ENCODE peak calls at places on chromosomes 6 and 20, in eight cellular contexts. X is cardiac muscle cell; W is spleen; S is CD8-positive, alpha-beta memory T cell; U is right cardiac atrium; H is keratinocyte; Y is heart right ventricle; F is IMR-90. V is an unnamed sample.

GRCh38 chr6:33160728-33161323 is 31.4 kb downstream of the COL11A2 start:
- DNase-seq in Y (peak), X (no peak), S (no peak), U (peak), H (peak), W (no peak), F (peak), V (peak)

GRCh38 chr6:139762587-139763031 is 388.2 kb upstream of the CITED2 start:
- DNase-seq in F (peak), Y (no peak), W (no peak), U (no peak), X (no peak), S (no peak), H (no peak), V (no peak)

GRCh38 chr20:651713-652610 is 1.0 kb downstream of the SRXN1 start:
- DNase-seq in W (no peak), U (no peak), X (peak), Y (no peak), H (no peak), S (no peak), F (no peak), V (no peak)

GRCh38 chr6:17418281-17419188 is 25.1 kb downstream of the CAP2 start:
- DNase-seq in W (no peak), U (no peak), H (peak), X (peak), F (peak), Y (no peak), S (no peak), V (peak)

GRCh38 chr6:25389501-25389900 is 110.3 kb downstream of the CARMIL1 start:
- DNase-seq in X (no peak), S (no peak), W (no peak), H (peak), Y (no peak), U (no peak), F (no peak), V (no peak)

GRCh38 chr20:34037767-34038166 is 44.1 kb downstream of the RALY start:
- DNase-seq in W (no peak), Y (no peak), U (peak), F (peak), S (no peak), H (no peak), X (no peak), V (no peak)

GRCh38 chr6:46221221-46221793 is 50.5 kb upstream of the ENPP5 start:
- DNase-seq in F (peak), X (peak), S (no peak), Y (no peak), H (no peak), W (no peak), U (no peak), V (no peak)

GRCh38 chr6:163338671-163339405 is 75.7 kb upstream of the QKI start:
- DNase-seq in Y (no peak), F (peak), U (no peak), S (no peak), H (no peak), W (no peak), X (peak), V (no peak)

GRCh38 chr20:13220194-13220856 is 749 bp upstream of the ISM1 start:
- DNase-seq in Y (peak), S (no peak), U (peak), W (peak), H (no peak), F (peak), X (peak), V (peak)

GRCh38 chr20:34175072-34175471 is 63.0 kb upstream of the EIF2S2 start:
- DNase-seq in W (no peak), H (no peak), S (no peak), Y (no peak), F (no peak), X (no peak), U (no peak), V (no peak)

GRCh38 chr20:14334306-14334930 is 3.0 kb downstream of the FLRT3 start:
- DNase-seq in X (peak), H (no peak), W (no peak), F (peak), S (no peak), U (peak), Y (no peak), V (no peak)

GRCh38 chr6:166598441-166599138 is 12.1 kb upstream of the RAMACL start:
- DNase-seq in W (no peak), S (no peak), F (peak), X (no peak), Y (no peak), H (no peak), U (peak), V (peak)

GRCh38 chr20:59831024-59831900 is 102.2 kb downstream of the SYCP2 start:
- DNase-seq in X (no peak), S (no peak), Y (no peak), F (no peak), U (no peak), H (peak), W (peak), V (no peak)

GRCh38 chr6:45075246-45075645 is 252.9 kb upstream of the RUNX2 start:
- DNase-seq in S (no peak), Y (no peak), X (no peak), F (peak), H (peak), U (no peak), W (no peak), V (no peak)

GRCh38 chr6:29563435-29563834 is 3.9 kb upstream of the UBD start:
- DNase-seq in X (no peak), Y (no peak), H (no peak), F (no peak), W (no peak), S (no peak), U (no peak), V (no peak)

GRCh38 chr6:25959890-25960531 is 2.6 kb upstream of the TRIM38 start:
- DNase-seq in H (no peak), W (no peak), Y (no peak), S (no peak), X (no peak), U (no peak), F (peak), V (no peak)

GRCh38 chr20:40961686-40962640 is 66.7 kb upstream of the TOP1 start:
- DNase-seq in W (no peak), U (no peak), X (no peak), Y (no peak), F (peak), S (no peak), H (peak), V (no peak)

GRCh38 chr20:2778602-2779321 is 21.7 kb downstream of the CPXM1 start:
- DNase-seq in X (no peak), U (no peak), Y (no peak), S (no peak), W (no peak), H (no peak), F (no peak), V (no peak)

GRCh38 chr6:42423244-42423643 is 28.5 kb downstream of the TRERF1 start:
- DNase-seq in Y (no peak), X (no peak), W (no peak), H (no peak), S (no peak), U (no peak), F (no peak), V (no peak)

GRCh38 chr6:20279608-20280287 is 67.5 kb upstream of the MBOAT1 start:
- DNase-seq in F (no peak), S (no peak), Y (no peak), H (no peak), X (no peak), U (no peak), W (no peak), V (no peak)

GRCh38 chr6:43335469-43335868 is 26.8 kb upstream of the CRIP3 start:
- DNase-seq in U (no peak), W (no peak), Y (no peak), H (no peak), F (no peak), S (no peak), X (no peak), V (no peak)

DNA sequence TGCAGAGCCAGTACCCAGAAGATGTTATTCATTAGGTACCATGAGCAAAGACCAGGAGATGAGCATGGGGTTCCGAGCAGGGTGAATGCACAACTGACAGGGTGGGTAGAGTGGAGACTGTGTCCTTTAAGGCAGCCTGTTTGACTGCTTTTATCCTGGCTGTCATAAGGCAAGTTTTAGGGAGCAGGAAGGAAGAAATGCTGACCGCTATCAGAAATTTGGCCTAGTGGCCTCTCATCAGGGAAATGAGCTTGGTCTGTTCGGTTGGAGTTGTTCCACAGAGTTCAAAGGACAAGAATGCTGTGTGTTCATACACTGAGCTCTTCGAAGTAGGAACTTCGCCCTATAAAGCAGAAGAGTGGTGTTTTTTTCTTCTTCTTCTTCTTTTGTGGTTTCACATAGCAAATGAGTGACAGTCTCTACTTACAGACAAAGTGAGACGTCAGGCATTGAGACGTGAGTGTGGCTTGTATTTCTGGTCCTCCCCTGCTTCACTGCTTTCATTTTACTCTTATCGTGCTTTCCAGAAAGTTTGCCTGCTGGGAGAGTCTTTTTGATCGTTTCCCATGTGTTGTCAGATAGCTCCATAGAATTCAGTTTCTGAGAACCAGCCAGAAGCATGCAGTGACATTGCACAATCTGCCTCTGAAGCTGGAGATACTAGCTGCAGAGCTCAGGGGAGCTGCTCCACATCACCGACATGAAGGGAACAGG is at the start of gene CASS4:
- DNase-seq in X (no peak), Y (no peak), W (no peak), F (peak), S (no peak), U (no peak), H (no peak), V (no peak)
- H3K27ac ChIP-seq in X (no peak), Y (peak), W (peak), F (peak), S (peak), U (peak), H (no peak), V (peak)

GRCh38 chr6:75096986-75097385 is 108.9 kb downstream of the COL12A1 start:
- DNase-seq in U (no peak), X (no peak), S (no peak), Y (no peak), F (no peak), W (no peak), H (no peak), V (no peak)

GRCh38 chr6:75101896-75102680 is 103.8 kb downstream of the COL12A1 start:
- DNase-seq in F (peak), U (no peak), H (no peak), S (no peak), X (no peak), Y (no peak), W (no peak), V (no peak)

GRCh38 chr6:75094614-75095321 is 111.1 kb downstream of the COL12A1 start:
- DNase-seq in Y (no peak), W (no peak), U (no peak), X (no peak), S (no peak), H (no peak), F (peak), V (no peak)

GRCh38 chr6:75103411-75103810 is 102.4 kb downstream of the COL12A1 start:
- DNase-seq in H (no peak), W (no peak), F (no peak), U (no peak), S (no peak), Y (no peak), X (no peak), V (no peak)

DNA sequence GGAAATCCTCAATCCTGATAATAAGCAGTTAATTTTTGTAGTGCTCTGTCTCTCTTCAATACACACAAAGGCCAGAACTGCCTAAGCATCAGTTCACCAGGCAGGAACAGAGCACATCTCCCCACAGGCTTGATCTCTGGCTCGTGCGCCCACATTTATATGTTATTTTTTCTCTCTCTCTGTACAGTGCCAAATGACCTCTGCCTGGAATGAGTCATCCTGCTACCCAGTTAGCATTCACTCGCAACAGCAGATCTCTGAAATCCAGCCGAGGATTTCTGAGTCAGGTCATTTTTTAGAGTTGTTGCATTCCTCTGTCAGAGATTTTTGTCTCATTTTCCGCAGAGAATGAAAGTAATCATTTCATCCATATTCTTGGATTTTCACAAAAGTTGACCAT is 107.1 kb downstream of the COL12A1 start:
- DNase-seq in F (peak), S (no peak), H (peak), X (no peak), U (peak), W (no peak), Y (peak), V (peak)
- H3K27ac ChIP-seq in F (peak), S (no peak), H (no peak), X (no peak), U (peak), W (peak), Y (no peak), V (no peak)

GRCh38 chr20:63319164-63320040 is 26.4 kb downstream of the COL20A1 start:
- DNase-seq in F (no peak), Y (no peak), S (no peak), U (no peak), X (no peak), W (no peak), H (no peak), V (no peak)

GRCh38 chr20:63320041-63320511 is 27.1 kb downstream of the COL20A1 start:
- DNase-seq in X (no peak), Y (peak), U (no peak), S (no peak), H (no peak), W (no peak), F (no peak), V (no peak)

GRCh38 chr20:63322146-63322922 is 29.3 kb downstream of the COL20A1 start:
- DNase-seq in W (peak), S (no peak), U (no peak), Y (peak), F (no peak), H (no peak), X (no peak), V (no peak)

GRCh38 chr20:63321148-63321831 is 28.3 kb downstream of the COL20A1 start:
- DNase-seq in Y (peak), W (peak), U (peak), X (peak), F (peak), S (no peak), H (no peak), V (no peak)

GRCh38 chr20:63320616-63321147 is 27.7 kb downstream of the COL20A1 start:
- DNase-seq in W (no peak), X (no peak), U (no peak), H (no peak), F (no peak), Y (peak), S (no peak), V (no peak)
- H3K27ac ChIP-seq in W (no peak), X (no peak), U (no peak), H (no peak), F (no peak), Y (no peak), S (no peak), V (no peak)

DNA sequence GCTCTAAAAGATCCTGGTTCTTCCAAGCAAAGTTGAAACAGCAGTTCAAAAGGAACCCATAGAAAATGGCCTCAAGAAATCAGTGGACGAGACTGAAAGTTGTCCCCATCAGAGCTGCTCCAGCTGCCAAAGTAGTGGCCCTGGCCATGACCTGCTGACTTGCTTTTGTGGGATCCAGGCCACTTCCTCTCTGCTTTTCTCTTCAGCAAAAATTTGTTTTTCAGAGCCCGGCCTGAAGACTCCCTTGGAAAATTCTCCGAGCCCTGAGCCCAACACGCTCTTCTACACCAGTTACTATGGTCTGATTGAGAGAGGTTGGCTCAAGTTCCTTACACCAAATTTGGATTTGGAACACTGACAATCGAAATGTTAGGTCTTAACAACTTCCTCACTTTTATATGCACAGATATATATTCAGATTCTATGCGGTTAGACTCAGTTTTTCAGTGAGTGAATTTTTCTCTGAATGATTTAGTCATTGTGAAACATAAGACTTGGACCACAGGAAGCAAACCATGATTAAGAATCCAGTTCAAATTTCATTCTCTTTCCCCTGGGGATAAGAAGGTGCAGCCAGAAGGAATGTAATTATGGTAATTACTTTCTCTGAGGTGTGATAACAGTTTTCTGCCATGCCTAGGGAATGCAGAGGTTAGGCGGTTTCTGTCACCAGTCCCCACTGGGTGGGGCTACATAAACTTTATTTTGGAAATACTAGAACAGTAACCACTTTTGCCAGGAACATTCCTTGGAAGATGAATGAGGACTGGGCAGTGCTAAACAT is 365.3 kb downstream of the SYNE1 start:
- DNase-seq in U (peak), W (no peak), Y (peak), H (peak), F (peak), X (no peak), S (no peak), V (no peak)
- H3K27ac ChIP-seq in U (peak), W (peak), Y (peak), H (peak), F (no peak), X (no peak), S (no peak), V (peak)

GRCh38 chr6:132511159-132511835 is 1.6 kb downstream of the STX7 start:
- DNase-seq in X (no peak), U (no peak), Y (no peak), H (no peak), W (no peak), S (no peak), F (no peak), V (peak)

GRCh38 chr6:132513821-132514545 is 1.1 kb upstream of the STX7 start:
- DNase-seq in F (no peak), Y (no peak), W (no peak), X (no peak), H (no peak), S (no peak), U (no peak), V (no peak)

GRCh38 chr6:132512638-132513632 is at the start of gene STX7:
- DNase-seq in W (peak), S (peak), U (peak), H (peak), Y (peak), F (peak), X (peak), V (peak)

GRCh38 chr6:132512342-132512637 is 626 bp downstream of the STX7 start:
- DNase-seq in S (no peak), H (no peak), F (no peak), Y (no peak), W (no peak), X (no peak), U (no peak), V (no peak)

DNA sequence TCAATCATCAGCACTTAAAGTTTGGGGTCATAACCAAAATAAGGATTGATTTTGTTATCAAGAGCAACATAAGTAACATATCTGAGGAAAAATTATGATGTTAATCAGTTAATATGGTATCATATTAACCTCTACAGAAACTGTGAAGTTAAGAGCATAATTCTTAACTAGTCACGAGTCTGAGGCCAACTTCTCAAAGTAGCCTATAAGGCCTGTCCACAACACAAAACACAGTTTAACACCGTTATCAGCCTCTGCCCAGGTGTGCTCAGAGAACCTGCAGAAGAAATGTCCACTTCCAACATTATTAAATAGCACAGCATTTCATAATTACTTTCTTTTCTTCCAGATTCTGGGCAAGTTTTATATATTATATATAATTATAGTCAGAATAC is 1.1 kb downstream of the STX7 start:
- DNase-seq in X (no peak), F (no peak), H (no peak), Y (no peak), U (no peak), W (no peak), S (no peak), V (no peak)
- H3K27ac ChIP-seq in X (no peak), F (no peak), H (peak), Y (no peak), U (no peak), W (peak), S (no peak), V (peak)